ENCODE peak calls at places on chromosomes 13 and 19, in seven cellular contexts. One of them, this sample, is unnamed. For H3K9me3 and H3K36me3, the result is how much of the 10 kb centered on the place peaks cover.

GRCh38 chr13:44818016-44818415 is 171.3 kb downstream of the NUFIP1 start:
- DNase-seq in CD8-positive, alpha-beta memory T cell: no peak
- DNase-seq in GM23248: no peak
- DNase-seq in uterus: no peak
- DNase-seq in neural progenitor cell: no peak
- DNase-seq in heart right ventricle: no peak
- DNase-seq in IMR-90: no peak
- DNase-seq in this sample: no peak

GRCh38 chr19:19649159-19649558 is 5.7 kb upstream of the GMIP start:
- DNase-seq in CD8-positive, alpha-beta memory T cell: no peak
- DNase-seq in GM23248: peak
- DNase-seq in uterus: no peak
- DNase-seq in neural progenitor cell: no peak
- DNase-seq in heart right ventricle: no peak
- DNase-seq in IMR-90: no peak
- DNase-seq in this sample: no peak

GRCh38 chr13:25088562-25089221 is 7.2 kb upstream of the PABPC3 start:
- DNase-seq in CD8-positive, alpha-beta memory T cell: no peak
- DNase-seq in GM23248: no peak
- DNase-seq in uterus: no peak
- DNase-seq in neural progenitor cell: no peak
- DNase-seq in heart right ventricle: no peak
- DNase-seq in IMR-90: no peak
- DNase-seq in this sample: no peak

GRCh38 chr19:47421844-47422395 is 2.6 kb upstream of the MEIS3 start:
- DNase-seq in CD8-positive, alpha-beta memory T cell: no peak
- DNase-seq in GM23248: peak
- DNase-seq in uterus: peak
- DNase-seq in neural progenitor cell: peak
- DNase-seq in heart right ventricle: no peak
- DNase-seq in IMR-90: no peak
- DNase-seq in this sample: no peak

GRCh38 chr19:45496349-45496953 is 396 bp downstream of the RTN2 start:
- DNase-seq in CD8-positive, alpha-beta memory T cell: peak
- DNase-seq in GM23248: peak
- DNase-seq in uterus: peak
- DNase-seq in neural progenitor cell: peak
- DNase-seq in heart right ventricle: peak
- DNase-seq in IMR-90: no peak
- DNase-seq in this sample: no peak

GRCh38 chr19:18428173-18428836 is 9.1 kb downstream of the SSBP4 start:
- DNase-seq in CD8-positive, alpha-beta memory T cell: no peak
- DNase-seq in GM23248: no peak
- DNase-seq in uterus: no peak
- DNase-seq in neural progenitor cell: no peak
- DNase-seq in heart right ventricle: no peak
- DNase-seq in IMR-90: no peak
- DNase-seq in this sample: no peak

GRCh38 chr13:32859893-32860292 is 156.3 kb upstream of the KL start:
- DNase-seq in CD8-positive, alpha-beta memory T cell: no peak
- DNase-seq in GM23248: no peak
- DNase-seq in uterus: no peak
- DNase-seq in neural progenitor cell: no peak
- DNase-seq in heart right ventricle: no peak
- DNase-seq in IMR-90: no peak
- DNase-seq in this sample: no peak

GRCh38 chr19:19382118-19382517 is 23.4 kb upstream of the GATAD2A start:
- DNase-seq in CD8-positive, alpha-beta memory T cell: no peak
- DNase-seq in GM23248: no peak
- DNase-seq in uterus: no peak
- DNase-seq in neural progenitor cell: no peak
- DNase-seq in heart right ventricle: no peak
- DNase-seq in IMR-90: no peak
- DNase-seq in this sample: no peak

GRCh38 chr19:5775668-5776309 is 8.8 kb downstream of the PRR22 start:
- DNase-seq in CD8-positive, alpha-beta memory T cell: no peak
- DNase-seq in GM23248: peak
- DNase-seq in uterus: no peak
- DNase-seq in neural progenitor cell: no peak
- DNase-seq in heart right ventricle: no peak
- DNase-seq in IMR-90: peak
- DNase-seq in this sample: no peak

GRCh38 chr13:22967669-22968068 is 213.1 kb upstream of the SGCG start:
- DNase-seq in CD8-positive, alpha-beta memory T cell: no peak
- DNase-seq in GM23248: no peak
- DNase-seq in uterus: no peak
- DNase-seq in neural progenitor cell: no peak
- DNase-seq in heart right ventricle: no peak
- DNase-seq in IMR-90: no peak
- DNase-seq in this sample: no peak

GRCh38 chr19:38135150-38135998 is 88.6 kb downstream of the DPF1 start:
- DNase-seq in CD8-positive, alpha-beta memory T cell: no peak
- DNase-seq in GM23248: peak
- DNase-seq in uterus: no peak
- DNase-seq in neural progenitor cell: peak
- DNase-seq in heart right ventricle: no peak
- DNase-seq in IMR-90: peak
- DNase-seq in this sample: no peak

GRCh38 chr13:87042946-87043345 is 628.2 kb upstream of the SLITRK5 start:
- DNase-seq in CD8-positive, alpha-beta memory T cell: no peak
- DNase-seq in GM23248: peak
- DNase-seq in uterus: no peak
- DNase-seq in neural progenitor cell: no peak
- DNase-seq in heart right ventricle: no peak
- DNase-seq in IMR-90: peak
- DNase-seq in this sample: no peak

GRCh38 chr13:101454767-101455166 is 2.3 kb downstream of the ITGBL1 start:
- DNase-seq in CD8-positive, alpha-beta memory T cell: no peak
- DNase-seq in GM23248: peak
- DNase-seq in uterus: no peak
- DNase-seq in neural progenitor cell: no peak
- DNase-seq in heart right ventricle: no peak
- DNase-seq in IMR-90: peak
- DNase-seq in this sample: no peak

GRCh38 chr13:98142427-98143156 is at the start of gene FARP1:
- DNase-seq in CD8-positive, alpha-beta memory T cell: peak
- DNase-seq in GM23248: peak
- DNase-seq in uterus: peak
- DNase-seq in neural progenitor cell: peak
- DNase-seq in heart right ventricle: peak
- DNase-seq in IMR-90: peak
- DNase-seq in this sample: no peak

GRCh38 chr19:32387701-32388392 is 17.7 kb upstream of the DPY19L3 start:
- DNase-seq in CD8-positive, alpha-beta memory T cell: no peak
- DNase-seq in GM23248: peak
- DNase-seq in uterus: peak
- DNase-seq in neural progenitor cell: no peak
- DNase-seq in heart right ventricle: no peak
- DNase-seq in IMR-90: peak
- DNase-seq in this sample: no peak

GRCh38 chr13:80962855-80963254 is 621.9 kb upstream of the SPRY2 start:
- DNase-seq in CD8-positive, alpha-beta memory T cell: no peak
- DNase-seq in GM23248: no peak
- DNase-seq in uterus: no peak
- DNase-seq in neural progenitor cell: no peak
- DNase-seq in heart right ventricle: no peak
- DNase-seq in IMR-90: no peak
- DNase-seq in this sample: no peak

GRCh38 chr19:7869453-7869909 is 4.7 kb downstream of the PRR36 start:
- DNase-seq in CD8-positive, alpha-beta memory T cell: peak
- DNase-seq in GM23248: peak
- DNase-seq in uterus: peak
- DNase-seq in neural progenitor cell: peak
- DNase-seq in heart right ventricle: peak
- DNase-seq in IMR-90: peak
- DNase-seq in this sample: no peak

GRCh38 chr19:39362682-39363657 is 20.7 kb downstream of the SAMD4B start:
- DNase-seq in CD8-positive, alpha-beta memory T cell: no peak
- DNase-seq in GM23248: peak
- DNase-seq in uterus: peak
- DNase-seq in neural progenitor cell: no peak
- DNase-seq in heart right ventricle: no peak
- DNase-seq in IMR-90: peak
- DNase-seq in this sample: no peak

GRCh38 chr13:28137556-28137955 is 789 bp upstream of the PAN3 start:
- DNase-seq in CD8-positive, alpha-beta memory T cell: no peak
- DNase-seq in GM23248: peak
- DNase-seq in uterus: no peak
- DNase-seq in neural progenitor cell: peak
- DNase-seq in heart right ventricle: no peak
- DNase-seq in IMR-90: no peak
- DNase-seq in this sample: no peak

GRCh38 chr19:35565016-35565856 is 1.8 kb upstream of the ATP4A start:
- DNase-seq in CD8-positive, alpha-beta memory T cell: no peak
- DNase-seq in GM23248: no peak
- DNase-seq in uterus: no peak
- DNase-seq in neural progenitor cell: no peak
- DNase-seq in heart right ventricle: no peak
- DNase-seq in IMR-90: no peak
- DNase-seq in this sample: no peak

GRCh38 chr19:2317756-2318155 is 9.8 kb upstream of the LINGO3 start:
- DNase-seq in CD8-positive, alpha-beta memory T cell: no peak
- DNase-seq in GM23248: no peak
- DNase-seq in uterus: no peak
- DNase-seq in neural progenitor cell: no peak
- DNase-seq in heart right ventricle: no peak
- DNase-seq in IMR-90: no peak
- DNase-seq in this sample: no peak

GRCh38 chr19:2319551-2319950 is 8.8 kb downstream of the LSM7 start:
- DNase-seq in CD8-positive, alpha-beta memory T cell: no peak
- DNase-seq in GM23248: no peak
- DNase-seq in uterus: no peak
- DNase-seq in neural progenitor cell: no peak
- DNase-seq in heart right ventricle: no peak
- DNase-seq in IMR-90: no peak
- DNase-seq in this sample: no peak

GRCh38 chr19:2317300-2317699 is 9.3 kb upstream of the LINGO3 start:
- DNase-seq in CD8-positive, alpha-beta memory T cell: no peak
- DNase-seq in GM23248: no peak
- DNase-seq in uterus: no peak
- DNase-seq in neural progenitor cell: no peak
- DNase-seq in heart right ventricle: no peak
- DNase-seq in IMR-90: no peak
- DNase-seq in this sample: no peak

GRCh38 chr19:2320057-2320456 is 8.3 kb downstream of the LSM7 start:
- DNase-seq in CD8-positive, alpha-beta memory T cell: no peak
- DNase-seq in GM23248: no peak
- DNase-seq in uterus: no peak
- DNase-seq in neural progenitor cell: no peak
- DNase-seq in heart right ventricle: no peak
- DNase-seq in IMR-90: no peak
- DNase-seq in this sample: no peak

DNA sequence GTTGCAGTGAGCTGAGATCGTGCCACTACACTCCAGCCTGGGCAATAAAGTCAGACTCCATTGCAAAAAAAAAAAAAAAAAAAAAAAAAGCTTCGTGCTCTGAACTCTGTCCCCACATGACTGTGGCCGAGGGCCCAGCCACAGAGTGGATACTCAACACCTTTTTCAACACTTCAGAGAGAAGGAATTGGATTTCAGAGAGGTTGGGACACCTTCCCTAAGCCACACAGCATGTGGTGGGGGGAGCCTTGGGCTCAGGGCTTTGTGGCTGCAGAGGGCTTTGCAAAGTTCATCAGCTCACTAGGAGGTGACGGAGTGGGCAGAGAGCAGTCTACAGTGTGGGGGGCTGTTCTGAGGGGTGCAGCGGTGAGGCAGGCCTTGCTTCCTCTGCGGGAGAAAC is 9.5 kb downstream of the LSM7 start:
- DNase-seq in CD8-positive, alpha-beta memory T cell: no peak
- DNase-seq in GM23248: no peak
- DNase-seq in uterus: no peak
- DNase-seq in neural progenitor cell: no peak
- DNase-seq in heart right ventricle: no peak
- DNase-seq in IMR-90: no peak
- DNase-seq in this sample: no peak
- H3K9me3 ChIP-seq in CD8-positive, alpha-beta memory T cell: under half
- H3K9me3 ChIP-seq in GM23248: under half
- H3K9me3 ChIP-seq in uterus: under half
- H3K9me3 ChIP-seq in neural progenitor cell: under half
- H3K9me3 ChIP-seq in heart right ventricle: under half
- H3K9me3 ChIP-seq in IMR-90: under half
- H3K9me3 ChIP-seq in this sample: under half

GRCh38 chr13:113086991-113087922 is 18.3 kb upstream of the F7 start:
- DNase-seq in CD8-positive, alpha-beta memory T cell: no peak
- DNase-seq in GM23248: no peak
- DNase-seq in uterus: no peak
- DNase-seq in neural progenitor cell: no peak
- DNase-seq in heart right ventricle: no peak
- DNase-seq in IMR-90: no peak
- DNase-seq in this sample: no peak
- H3K36me3 ChIP-seq in CD8-positive, alpha-beta memory T cell: under half
- H3K36me3 ChIP-seq in GM23248: under half
- H3K36me3 ChIP-seq in uterus: under half
- H3K36me3 ChIP-seq in neural progenitor cell: under half
- H3K36me3 ChIP-seq in heart right ventricle: under half
- H3K36me3 ChIP-seq in IMR-90: under half
- H3K36me3 ChIP-seq in this sample: under half

DNA sequence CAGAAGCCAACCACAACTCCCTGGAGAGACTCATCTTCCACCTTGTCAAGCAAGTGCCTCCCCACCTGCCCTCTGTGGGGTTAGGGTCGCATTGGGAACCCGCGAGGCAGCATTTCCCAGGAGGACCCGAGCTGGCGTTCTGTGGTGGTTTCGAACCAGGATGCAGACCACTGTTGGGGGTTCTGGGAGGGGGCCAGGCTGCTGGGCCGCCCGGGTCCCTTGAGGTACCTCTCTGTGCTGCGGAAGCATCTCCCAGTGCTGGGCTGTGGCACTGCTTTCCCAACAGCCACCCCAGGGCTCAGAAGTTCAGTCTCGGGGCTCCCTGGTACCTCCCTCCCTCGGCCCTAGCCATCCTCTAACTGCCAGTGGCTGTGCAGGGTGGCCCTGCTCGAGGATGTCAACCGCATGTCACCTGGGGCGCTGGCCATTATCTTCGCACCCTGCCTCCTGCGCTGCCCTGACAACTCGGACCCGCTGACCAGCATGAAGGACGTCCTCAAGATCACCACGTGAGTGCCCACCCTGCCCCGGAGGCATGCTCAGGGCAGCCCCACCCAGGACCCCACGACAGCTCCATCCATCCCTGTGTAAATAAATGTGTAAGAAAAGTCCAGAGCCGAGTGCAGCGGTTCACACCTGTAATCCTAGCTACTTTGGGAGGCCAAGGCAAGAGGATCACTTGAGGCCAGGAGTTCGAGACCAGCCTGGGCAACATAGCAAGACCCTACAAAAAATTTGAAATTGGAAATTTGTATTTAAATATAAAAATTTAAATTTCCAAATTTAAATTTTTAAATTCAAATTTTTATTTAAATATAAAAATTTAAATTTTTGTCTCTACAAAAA is 8.2 kb upstream of the USE1 start:
- DNase-seq in CD8-positive, alpha-beta memory T cell: no peak
- DNase-seq in GM23248: no peak
- DNase-seq in uterus: no peak
- DNase-seq in neural progenitor cell: no peak
- DNase-seq in heart right ventricle: no peak
- DNase-seq in IMR-90: no peak
- DNase-seq in this sample: no peak
- H3K4me3 ChIP-seq in CD8-positive, alpha-beta memory T cell: no peak
- H3K4me3 ChIP-seq in GM23248: no peak
- H3K4me3 ChIP-seq in uterus: no peak
- H3K4me3 ChIP-seq in neural progenitor cell: no peak
- H3K4me3 ChIP-seq in heart right ventricle: no peak
- H3K4me3 ChIP-seq in IMR-90: no peak
- H3K4me3 ChIP-seq in this sample: no peak

GRCh38 chr19:43407416-43408005 is 7.2 kb upstream of the TEX101 start:
- DNase-seq in CD8-positive, alpha-beta memory T cell: no peak
- DNase-seq in GM23248: no peak
- DNase-seq in uterus: no peak
- DNase-seq in neural progenitor cell: peak
- DNase-seq in heart right ventricle: no peak
- DNase-seq in IMR-90: no peak
- DNase-seq in this sample: no peak
- H3K9me3 ChIP-seq in CD8-positive, alpha-beta memory T cell: under half
- H3K9me3 ChIP-seq in GM23248: under half
- H3K9me3 ChIP-seq in uterus: under half
- H3K9me3 ChIP-seq in neural progenitor cell: under half
- H3K9me3 ChIP-seq in heart right ventricle: under half
- H3K9me3 ChIP-seq in IMR-90: under half
- H3K9me3 ChIP-seq in this sample: under half